ENCODE peak calls at places on chromosomes 7 and 10, in four cellular contexts. W is GM12878, C is HepG2, V is K562. J is an unnamed sample.

GRCh38 chr7:158651968-158652555 is 52.5 kb downstream of the NCAPG2 start:
- DNase-seq in V (no peak), C (no peak), W (no peak), J (no peak)

GRCh38 chr7:15018981-15019380 is 116.4 kb upstream of the DGKB start:
- DNase-seq in W (no peak), V (no peak), C (no peak), J (no peak)

GRCh38 chr7:131042269-131043160 is 285.2 kb upstream of the MKLN1 start:
- DNase-seq in W (no peak), V (no peak), C (no peak), J (no peak)

GRCh38 chr10:5449823-5450222 is 37.5 kb downstream of the NET1 start:
- DNase-seq in C (peak), W (no peak), V (peak), J (no peak)

GRCh38 chr10:617471-617870 is 72.0 kb downstream of the DIP2C start:
- DNase-seq in C (no peak), V (no peak), W (no peak), J (no peak)

GRCh38 chr7:27215356-27215755 is 15.5 kb upstream of the HOXA13 start:
- DNase-seq in V (no peak), W (no peak), C (no peak), J (no peak)

GRCh38 chr10:116769791-116770190 is 27.4 kb upstream of the HSPA12A start:
- DNase-seq in C (peak), W (no peak), V (no peak), J (no peak)

GRCh38 chr7:46080595-46081159 is 159.6 kb upstream of the IGFBP3 start:
- DNase-seq in V (no peak), W (no peak), C (no peak), J (no peak)

GRCh38 chr7:14691597-14692203 is 210.9 kb downstream of the DGKB start:
- DNase-seq in V (peak), C (peak), W (no peak), J (no peak)

GRCh38 chr10:87658383-87658795 is 1.3 kb upstream of the PAPSS2 start:
- DNase-seq in W (no peak), C (no peak), V (no peak), J (peak)

GRCh38 chr10:43223056-43223455 is 43.8 kb downstream of the RASGEF1A start:
- DNase-seq in W (no peak), V (no peak), C (no peak), J (no peak)

GRCh38 chr10:52778511-52779392 is 6.2 kb upstream of the MBL2 start:
- DNase-seq in C (peak), W (no peak), V (no peak), J (no peak)

GRCh38 chr10:110392860-110393732 is 88.4 kb upstream of the SMNDC1 start:
- DNase-seq in C (no peak), V (no peak), W (no peak), J (no peak)

GRCh38 chr10:13346280-13346819 is 1.7 kb downstream of the SEPHS1 start:
- DNase-seq in V (no peak), C (no peak), W (no peak), J (no peak)

GRCh38 chr7:105173586-105173985 is 159.6 kb downstream of the KMT2E start:
- DNase-seq in W (no peak), V (no peak), C (no peak), J (no peak)

GRCh38 chr7:100785878-100786277 is 41.4 kb downstream of the EPHB4 start:
- DNase-seq in C (no peak), W (no peak), V (peak), J (no peak)

GRCh38 chr10:120514035-120514620 is 57.1 kb downstream of the PLPP4 start:
- DNase-seq in W (no peak), V (peak), C (peak), J (peak)

GRCh38 chr7:90266808-90267207 is 21.8 kb downstream of the CFAP69 start:
- DNase-seq in W (no peak), C (no peak), V (no peak), J (no peak)

GRCh38 chr10:47092822-47093221 is 181.6 kb downstream of the PTPN20 start:
- DNase-seq in C (no peak), V (no peak), W (no peak), J (no peak)

GRCh38 chr7:101179117-101179779 is 845 bp downstream of the NAT16 start:
- DNase-seq in W (no peak), C (no peak), V (peak), J (no peak)

GRCh38 chr10:101222683-101223273 is 6.5 kb downstream of the LBX1 start:
- DNase-seq in V (no peak), W (no peak), C (no peak), J (no peak)

GRCh38 chr10:73902351-73902750 is 8.6 kb upstream of the PLAU start:
- DNase-seq in V (no peak), C (no peak), W (no peak), J (no peak)

GRCh38 chr7:149090397-149091195 is at the start of gene ZNF786:
- DNase-seq in V (peak), C (peak), W (peak), J (peak)

GRCh38 chr10:19518632-19519031 is 297.6 kb upstream of the PLXDC2 start:
- DNase-seq in C (no peak), W (no peak), V (no peak), J (no peak)

GRCh38 chr7:42315096-42315495 is 78.1 kb upstream of the GLI3 start:
- DNase-seq in W (no peak), C (no peak), V (no peak), J (no peak)

GRCh38 chr7:27739301-27739913 is 555 bp upstream of the TAX1BP1 start:
- DNase-seq in V (peak), C (no peak), W (no peak), J (no peak)

GRCh38 chr7:39667354-39667923 is 44.1 kb downstream of the RALA start:
- DNase-seq in C (no peak), W (no peak), V (peak), J (peak)

GRCh38 chr10:25639646-25640045 is 294.4 kb upstream of the MYO3A start:
- DNase-seq in W (no peak), C (no peak), V (no peak), J (no peak)

GRCh38 chr7:110502893-110503465 is 587.9 kb upstream of the LRRN3 start:
- DNase-seq in W (no peak), C (no peak), V (no peak), J (no peak)

GRCh38 chr7:99061001-99061779 is 82.7 kb downstream of the SMURF1 start:
- DNase-seq in V (no peak), C (no peak), W (no peak), J (no peak)

GRCh38 chr10:103789771-103790201 is 65.6 kb downstream of the SH3PXD2A start:
- DNase-seq in W (no peak), C (no peak), V (no peak), J (no peak)

GRCh38 chr10:47160229-47160908 is 139.6 kb upstream of the GDF10 start:
- DNase-seq in V (no peak), W (no peak), C (no peak), J (no peak)

GRCh38 chr7:153835712-153836265 is 216.4 kb upstream of the DPP6 start:
- DNase-seq in W (no peak), V (no peak), C (no peak), J (no peak)

GRCh38 chr10:15158972-15159371 is 9.5 kb downstream of the NMT2 start:
- DNase-seq in V (no peak), C (no peak), W (no peak), J (no peak)

GRCh38 chr10:80186364-80187012 is 18.8 kb downstream of the ANXA11 start:
- DNase-seq in W (no peak), V (no peak), C (no peak), J (no peak)
- TF ChIP-seq TARDBP in W (no peak), V (no peak), C (no peak), J (no peak)

GRCh38 chr10:119502214-119502613 is 40.3 kb downstream of the RGS10 start:
- DNase-seq in V (no peak), C (no peak), W (no peak), J (no peak)
- TF ChIP-seq TARDBP in V (no peak), C (no peak), W (no peak), J (no peak)

GRCh38 chr7:95246935-95247370 is 77.4 kb downstream of the PON1 start:
- DNase-seq in C (peak), V (peak), W (peak), J (peak)
- TF ChIP-seq TARDBP in C (no peak), V (no peak), W (no peak), J (no peak)

DNA sequence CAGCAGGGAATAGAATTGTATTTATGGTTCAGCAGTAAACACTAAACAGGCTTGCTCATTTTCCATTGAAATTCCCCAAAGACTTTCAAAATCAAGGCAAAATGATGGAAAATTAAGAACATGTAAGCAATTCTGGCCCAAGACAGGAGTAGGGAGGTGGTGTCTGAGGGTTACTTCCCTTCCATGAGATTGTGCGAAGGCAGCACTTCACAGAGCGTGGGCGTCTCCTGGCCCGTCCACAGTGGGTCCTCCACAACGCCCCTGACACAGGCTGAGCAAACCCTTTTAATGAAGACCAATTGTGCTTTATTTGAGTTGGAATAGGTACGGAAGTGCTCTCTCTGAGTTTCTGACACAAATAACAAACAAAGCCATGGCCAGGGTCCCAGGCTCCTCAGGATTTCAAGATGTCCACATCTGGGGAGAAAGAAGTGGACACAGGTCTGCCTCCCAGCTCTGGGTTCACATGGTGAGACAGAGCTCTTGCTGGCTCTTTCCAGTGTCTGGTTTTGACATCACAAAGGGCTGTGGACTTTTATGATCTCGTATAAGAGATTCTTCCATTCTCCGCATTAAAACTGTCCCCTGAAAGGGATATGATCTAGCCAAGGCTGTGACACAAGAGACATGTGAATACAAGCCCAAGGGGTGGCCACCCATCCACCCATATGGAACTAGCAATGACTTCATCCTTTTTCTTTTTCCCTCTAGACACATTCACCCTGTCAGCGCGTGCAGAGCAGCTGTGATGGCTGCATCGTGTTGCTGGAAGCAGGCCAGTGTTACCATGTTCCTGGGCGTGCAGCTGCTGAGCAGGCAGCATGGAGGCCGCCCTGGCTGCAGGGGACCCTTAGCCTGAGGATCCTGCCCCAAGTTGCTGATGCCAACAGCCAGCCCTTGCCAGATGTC is 145.7 kb downstream of the ADAM12 start:
- DNase-seq in C (no peak), V (no peak), W (no peak), J (no peak)
- TF ChIP-seq TARDBP in C (no peak), V (no peak), W (no peak), J (no peak)

GRCh38 chr7:1028044-1028770 is 16.1 kb upstream of the GPR146 start:
- DNase-seq in C (peak), W (no peak), V (peak), J (peak)

GRCh38 chr7:1031716-1032455 is 12.5 kb upstream of the GPR146 start:
- DNase-seq in C (no peak), V (no peak), W (no peak), J (no peak)

GRCh38 chr7:1030444-1031070 is 13.8 kb upstream of the GPR146 start:
- DNase-seq in W (no peak), C (no peak), V (no peak), J (no peak)

GRCh38 chr7:1028775-1029636 is 15.3 kb upstream of the GPR146 start:
- DNase-seq in C (peak), W (no peak), V (peak), J (peak)

GRCh38 chr7:1029637-1030443 is 14.5 kb upstream of the GPR146 start:
- DNase-seq in C (no peak), V (no peak), W (no peak), J (no peak)
- TF ChIP-seq TARDBP in C (no peak), V (no peak), W (no peak), J (no peak)

DNA sequence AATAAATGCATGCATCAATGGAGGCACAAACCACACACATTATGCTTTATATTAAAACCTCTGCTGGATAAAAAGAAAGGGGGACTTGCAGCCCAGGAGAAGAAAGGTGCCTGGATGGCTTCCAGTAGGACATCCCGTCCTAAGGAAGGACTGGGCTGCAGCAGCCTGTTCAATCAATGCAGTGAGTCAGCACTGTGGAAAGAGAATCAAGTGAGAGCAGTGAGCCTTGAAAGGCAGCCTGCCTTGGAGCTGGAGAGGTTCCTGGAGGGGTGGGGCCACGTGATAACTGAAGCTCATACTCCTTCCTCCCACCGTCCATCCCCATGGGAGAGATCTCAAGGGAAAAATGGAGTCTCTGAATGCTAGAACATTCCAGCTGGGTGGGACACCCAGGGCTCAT is 501.2 kb downstream of the ADRA2A start:
- DNase-seq in C (no peak), W (no peak), V (no peak), J (no peak)
- TF ChIP-seq TARDBP in C (no peak), W (no peak), V (no peak), J (no peak)

GRCh38 chr7:143394068-143394467 is 12.9 kb downstream of the ZYX start:
- DNase-seq in C (no peak), V (peak), W (no peak), J (no peak)

GRCh38 chr7:143392875-143393266 is 11.7 kb downstream of the ZYX start:
- DNase-seq in W (no peak), V (peak), C (no peak), J (no peak)

GRCh38 chr7:143391462-143392404 is 10.6 kb downstream of the ZYX start:
- DNase-seq in V (no peak), C (no peak), W (no peak), J (no peak)

GRCh38 chr7:143394777-143395176 is 13.6 kb downstream of the ZYX start:
- DNase-seq in V (no peak), C (no peak), W (no peak), J (no peak)

GRCh38 chr7:143393267-143394041 is 12.3 kb downstream of the ZYX start:
- DNase-seq in C (peak), V (peak), W (no peak), J (no peak)
- TF ChIP-seq TARDBP in C (peak), V (no peak), W (no peak), J (no peak)

GRCh38 chr10:114337510-114338462 is 66.5 kb downstream of the AFAP1L2 start:
- DNase-seq in C (no peak), V (no peak), W (peak), J (no peak)
- TF ChIP-seq TARDBP in C (no peak), V (no peak), W (no peak), J (no peak)

GRCh38 chr7:37476428-37476827 is 27.8 kb upstream of the ELMO1 start:
- DNase-seq in W (no peak), C (no peak), V (no peak), J (no peak)

GRCh38 chr7:37480642-37481041 is 32.0 kb upstream of the ELMO1 start:
- DNase-seq in C (no peak), V (no peak), W (no peak), J (no peak)

GRCh38 chr7:37481154-37481553 is 32.5 kb upstream of the ELMO1 start:
- DNase-seq in C (no peak), W (no peak), V (no peak), J (no peak)

GRCh38 chr7:37480026-37480425 is 31.4 kb upstream of the ELMO1 start:
- DNase-seq in W (no peak), V (no peak), C (no peak), J (no peak)

DNA sequence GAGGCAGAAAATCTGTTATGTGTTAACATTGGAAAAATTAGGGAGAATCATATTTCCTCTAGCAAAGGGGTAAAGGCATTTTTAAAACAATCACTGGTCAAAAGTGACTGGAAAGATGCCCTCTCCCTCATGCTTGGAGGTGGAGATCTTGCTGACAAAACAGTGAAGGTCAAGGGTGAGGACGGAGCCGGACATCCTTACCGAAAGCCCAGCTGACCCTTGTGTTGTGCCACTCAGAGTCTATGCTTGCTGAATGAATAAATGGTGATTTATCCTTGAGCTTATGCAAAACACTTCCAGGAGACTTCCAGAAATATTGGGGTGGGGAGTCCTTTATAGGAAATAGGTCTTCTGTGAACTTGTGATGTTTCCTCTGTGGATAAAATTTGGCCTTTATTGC is 28.2 kb upstream of the ELMO1 start:
- DNase-seq in V (no peak), C (no peak), W (no peak), J (no peak)
- TF ChIP-seq TARDBP in V (no peak), C (no peak), W (no peak), J (no peak)

J was measured in HEK293T.